ENCODE peak calls at places on chromosome 4, in four cellular contexts. G is K562, X is HepG2, K is SK-N-SH. E is an unnamed sample.

GRCh38 chr4:5823542-5824211 is 69.2 kb downstream of the CRMP1 start:
- DNase-seq in K (no peak), G (no peak), X (no peak), E (no peak)

GRCh38 chr4:30714408-30715031 is 5.6 kb upstream of the PCDH7 start:
- DNase-seq in G (peak), X (peak), K (peak), E (no peak)

GRCh38 chr4:22514001-22514400 is 1.9 kb downstream of the ADGRA3 start:
- DNase-seq in K (no peak), G (no peak), X (peak), E (no peak)

GRCh38 chr4:106286611-106287010 is 29.4 kb downstream of the TBCK start:
- DNase-seq in X (no peak), G (no peak), K (no peak), E (no peak)

GRCh38 chr4:78693777-78694456 is 82.2 kb upstream of the BMP2K start:
- DNase-seq in X (no peak), G (peak), K (no peak), E (no peak)

GRCh38 chr4:18813055-18813454 is 791.5 kb upstream of the LCORL start:
- DNase-seq in K (no peak), X (no peak), G (no peak), E (no peak)

GRCh38 chr4:115945026-115945425 is 831.6 kb upstream of the NDST4 start:
- DNase-seq in K (no peak), G (no peak), X (no peak), E (no peak)

GRCh38 chr4:86664959-86665358 is 70.8 kb downstream of the PTPN13 start:
- DNase-seq in G (no peak), X (no peak), K (no peak), E (no peak)

GRCh38 chr4:184147858-184148799 is 69.5 kb downstream of the ENPP6 start:
- DNase-seq in G (no peak), K (no peak), X (no peak), E (no peak)

GRCh38 chr4:94831607-94832006 is 73.9 kb downstream of the BMPR1B start:
- DNase-seq in G (no peak), K (no peak), X (no peak), E (no peak)

GRCh38 chr4:183438458-183439113 is 5.8 kb upstream of the CDKN2AIP start:
- DNase-seq in G (no peak), X (peak), K (no peak), E (no peak)

GRCh38 chr4:76637704-76638361 is 202.8 kb downstream of the SHROOM3 start:
- DNase-seq in K (no peak), X (no peak), G (no peak), E (no peak)

GRCh38 chr4:188242041-188242440 is 102.8 kb downstream of the TRIML1 start:
- DNase-seq in G (no peak), X (no peak), K (no peak), E (no peak)

GRCh38 chr4:99817310-99817885 is 771 bp downstream of the DAPP1 start:
- DNase-seq in G (no peak), X (no peak), K (no peak), E (no peak)

GRCh38 chr4:172573899-172574298 is 594.7 kb upstream of the GALNT7 start:
- DNase-seq in K (no peak), G (no peak), X (no peak), E (no peak)

GRCh38 chr4:82643994-82644730 is 82.4 kb upstream of the TMEM150C start:
- DNase-seq in G (no peak), X (no peak), K (no peak), E (no peak)

GRCh38 chr4:70895405-70895804 is 6.8 kb upstream of the MOB1B start:
- DNase-seq in X (peak), K (no peak), G (no peak), E (no peak)

GRCh38 chr4:62544428-62544827 is 1344.3 kb downstream of the ADGRL3 start:
- DNase-seq in K (no peak), G (no peak), X (no peak), E (no peak)

GRCh38 chr4:174538876-174539250 is 16.6 kb upstream of the HPGD start:
- DNase-seq in K (no peak), X (no peak), G (no peak), E (no peak)

GRCh38 chr4:138407329-138407728 is 165.2 kb upstream of the SLC7A11 start:
- DNase-seq in G (no peak), K (no peak), X (no peak), E (no peak)

GRCh38 chr4:110602061-110602460 is 20.8 kb downstream of the PITX2 start:
- DNase-seq in K (no peak), X (no peak), G (no peak), E (no peak)

GRCh38 chr4:77201857-77202256 is 44.9 kb downstream of the CCNG2 start:
- DNase-seq in G (no peak), K (no peak), X (no peak), E (no peak)

GRCh38 chr4:128355301-128355700 is 67.7 kb upstream of the PGRMC2 start:
- DNase-seq in G (peak), X (no peak), K (peak), E (no peak)

GRCh38 chr4:36065274-36065871 is 178.9 kb downstream of the ARAP2 start:
- DNase-seq in G (no peak), X (no peak), K (no peak), E (no peak)

GRCh38 chr4:90078440-90078839 is 48.8 kb upstream of the CCSER1 start:
- DNase-seq in K (no peak), X (no peak), G (no peak), E (no peak)

GRCh38 chr4:158094413-158095110 is 78.3 kb downstream of the GASK1B start:
- DNase-seq in K (no peak), G (no peak), X (peak), E (no peak)

GRCh38 chr4:67393699-67394281 is 151.5 kb downstream of the CENPC start:
- DNase-seq in G (peak), K (peak), X (peak), E (no peak)

GRCh38 chr4:86401826-86402225 is 42.0 kb upstream of the MAPK10 start:
- DNase-seq in K (peak), G (no peak), X (no peak), E (no peak)

DNA sequence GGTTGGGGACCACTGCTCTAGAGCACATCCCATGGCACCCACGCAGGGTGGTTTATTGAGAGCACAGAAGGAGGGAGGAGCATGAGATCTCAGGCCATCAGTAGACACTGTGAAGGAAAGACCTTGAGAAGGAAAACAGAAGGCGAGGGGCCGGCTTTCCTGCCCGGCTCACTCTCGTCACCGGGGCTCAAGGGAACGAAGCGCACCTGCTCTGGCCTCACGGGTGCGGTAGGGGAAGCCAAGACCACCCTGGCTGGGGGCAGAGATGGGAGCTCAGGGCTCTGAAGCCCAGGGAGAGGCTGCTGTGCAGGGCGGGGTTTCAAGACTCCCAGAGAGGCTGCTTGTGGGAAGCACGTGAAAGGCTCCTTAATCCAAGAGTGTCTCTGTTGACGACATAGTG is 105.9 kb downstream of the TNIP2 start:
- DNase-seq in G (no peak), K (no peak), X (no peak), E (no peak)
- TF ChIP-seq SIN3A in G (no peak), K (no peak), X (no peak), E (no peak)

GRCh38 chr4:20364969-20365368 is 113.3 kb downstream of the SLIT2 start:
- DNase-seq in X (no peak), G (no peak), K (no peak), E (no peak)
- TF ChIP-seq NFIC in X (no peak), G (no peak), K (no peak), E (no peak)

GRCh38 chr4:85391011-85391410 is 83.9 kb upstream of the ARHGAP24 start:
- DNase-seq in X (no peak), G (no peak), K (no peak), E (no peak)
- H3K4me3 ChIP-seq in X (no peak), G (no peak), K (no peak), E (no peak)

DNA sequence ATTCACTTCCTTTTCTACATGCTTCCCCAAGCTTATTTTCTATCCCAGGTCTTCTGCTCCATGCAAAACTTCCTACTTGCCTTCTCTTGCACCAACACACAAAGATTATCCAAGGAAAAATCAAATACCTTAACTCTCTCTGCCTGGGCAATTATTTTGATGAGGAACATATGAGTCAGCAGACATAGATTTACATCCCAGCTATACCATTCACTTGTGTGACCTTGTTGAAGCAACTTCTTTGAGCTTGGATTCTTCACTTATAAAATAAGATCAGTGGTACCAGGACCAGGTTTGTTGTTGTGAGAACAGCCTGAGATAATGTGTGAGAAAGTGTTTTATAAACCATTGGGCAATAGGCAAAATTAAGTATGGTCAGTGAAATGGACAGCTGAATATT is 39.1 kb upstream of the TMEM192 start:
- DNase-seq in G (no peak), X (no peak), K (no peak), E (no peak)
- TF ChIP-seq SIN3A in G (no peak), X (no peak), K (no peak), E (no peak)

DNA sequence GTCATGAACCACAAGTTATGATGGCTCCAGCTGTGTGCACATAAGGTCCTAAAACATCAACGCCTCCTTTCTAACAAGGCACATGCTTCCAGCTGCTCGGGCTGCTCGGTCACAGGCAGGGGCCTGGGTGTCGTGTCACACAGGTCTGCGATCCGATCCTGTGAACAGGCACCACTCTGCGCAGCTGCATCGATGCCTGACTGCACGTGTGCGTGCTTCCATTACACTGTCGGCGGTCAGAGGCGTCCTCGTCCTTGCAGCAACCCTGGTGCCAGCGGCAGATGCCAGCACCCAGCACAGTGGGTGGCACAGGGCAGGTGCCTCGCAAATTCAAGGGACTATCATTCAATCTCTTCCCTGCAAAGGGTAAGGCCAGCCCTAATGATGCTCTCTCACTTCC is 23.9 kb downstream of the ZFYVE28 start:
- DNase-seq in G (no peak), K (no peak), X (no peak), E (no peak)
- TF ChIP-seq NFIC in G (no peak), K (no peak), X (no peak), E (no peak)

E was measured in GM12878.